ENCODE peak calls at places on chromosome 4, in four cellular contexts. M, E, S and U are unnamed samples.

GRCh38 chr4:161010227-161010626 is 1153.6 kb downstream of the FSTL5 start:
- DNase-seq in E (no peak), M (no peak), S (no peak), U (no peak)

GRCh38 chr4:87093443-87094123 is 126.8 kb downstream of the KLHL8 start:
- DNase-seq in S (no peak), M (no peak), E (peak; percentile 56), U (no peak)

GRCh38 chr4:177016541-177017141 is 223.9 kb upstream of the VEGFC start:
- DNase-seq in M (no peak), E (no peak), S (no peak), U (no peak)

GRCh38 chr4:165204462-165204830 is 2.9 kb upstream of the KLHL2 start:
- DNase-seq in E (no peak), S (no peak), M (no peak), U (no peak)

GRCh38 chr4:142404191-142404611 is 441.9 kb downstream of the INPP4B start:
- DNase-seq in E (peak; percentile 54), S (no peak), M (peak; percentile 13), U (peak; percentile 33)

GRCh38 chr4:6263541-6264540 is 5.8 kb upstream of the WFS1 start:
- DNase-seq in E (peak; percentile 43), S (no peak), M (peak; percentile 51), U (no peak)

GRCh38 chr4:40687676-40688389 is 58.2 kb upstream of the RBM47 start:
- DNase-seq in M (no peak), S (no peak), E (no peak), U (no peak)

GRCh38 chr4:56102581-56102980 is 153.8 kb downstream of the CEP135 start:
- DNase-seq in S (no peak), M (no peak), E (no peak), U (no peak)

GRCh38 chr4:48905363-48906015 is 1.1 kb downstream of the OCIAD2 start:
- DNase-seq in E (peak; percentile 56), M (no peak), S (no peak), U (no peak)

GRCh38 chr4:132818091-132818490 is 331.0 kb upstream of the PCDH10 start:
- DNase-seq in E (peak; percentile 10), S (no peak), M (no peak), U (no peak)

GRCh38 chr4:52586069-52586468 is 73.0 kb downstream of the USP46 start:
- DNase-seq in M (no peak), S (no peak), E (no peak), U (no peak)

GRCh38 chr4:175946472-175947116 is 119.0 kb upstream of the WDR17 start:
- DNase-seq in S (no peak), E (no peak), M (no peak), U (no peak)

GRCh38 chr4:140533951-140534480 is 10.0 kb downstream of the ELMOD2 start:
- DNase-seq in M (no peak), E (no peak), S (no peak), U (no peak)

GRCh38 chr4:7313361-7313811 is 121.0 kb downstream of the SORCS2 start:
- DNase-seq in E (no peak), S (no peak), M (no peak), U (peak; percentile 6)

GRCh38 chr4:126028871-126029270 is 714.1 kb downstream of the FAT4 start:
- DNase-seq in M (no peak), S (no peak), E (no peak), U (no peak)

GRCh38 chr4:1604181-1604705 is 79.9 kb downstream of the FAM53A start:
- DNase-seq in S (no peak), E (no peak), M (peak; percentile 4), U (peak; percentile 10)

GRCh38 chr4:110840221-110840654 is 217.4 kb upstream of the PITX2 start:
- DNase-seq in M (no peak), E (no peak), S (no peak), U (no peak)

GRCh38 chr4:75643651-75644050 is 13.3 kb upstream of the CDKL2 start:
- DNase-seq in M (no peak), E (no peak), S (no peak), U (no peak)

GRCh38 chr4:8239661-8240060 is 29.9 kb upstream of the HTRA3 start:
- DNase-seq in M (no peak), E (no peak), S (no peak), U (peak; percentile 33)

GRCh38 chr4:131509521-131509920 is 1639.6 kb upstream of the PCDH10 start:
- DNase-seq in M (no peak), S (no peak), E (no peak), U (no peak)

GRCh38 chr4:76589402-76589801 is 154.4 kb downstream of the SHROOM3 start:
- DNase-seq in M (no peak), S (peak; percentile 45), E (peak; percentile 31), U (no peak)

GRCh38 chr4:162497564-162498167 is 333.9 kb upstream of the FSTL5 start:
- DNase-seq in M (no peak), E (peak; percentile 26), S (no peak), U (no peak)

GRCh38 chr4:84582988-84583870 is at the start of gene CDS1:
- DNase-seq in S (peak; percentile 83), M (peak; percentile 31), E (no peak), U (peak; percentile 43)

GRCh38 chr4:3817561-3817960 is 51.4 kb downstream of the ADRA2C start:
- DNase-seq in S (no peak), E (no peak), M (no peak), U (no peak)

GRCh38 chr4:52864816-52865215 is 2.7 kb downstream of the RASL11B start:
- DNase-seq in S (no peak), M (no peak), E (no peak), U (no peak)

GRCh38 chr4:123599920-123600394 is 203.4 kb downstream of the SPRY1 start:
- DNase-seq in M (peak; percentile 69), S (peak; percentile 48), E (no peak), U (peak; percentile 63)

GRCh38 chr4:177356921-177357320 is 47.2 kb downstream of the NEIL3 start:
- DNase-seq in M (no peak), S (no peak), E (no peak), U (no peak)

GRCh38 chr4:41172772-41173171 is 41.6 kb downstream of the APBB2 start:
- DNase-seq in S (no peak), M (no peak), E (no peak), U (no peak)

GRCh38 chr4:85607624-85608023 is 132.7 kb downstream of the ARHGAP24 start:
- DNase-seq in S (no peak), M (no peak), E (no peak), U (no peak)

GRCh38 chr4:60344908-60345307 is 855.2 kb upstream of the ADGRL3 start:
- DNase-seq in S (no peak), M (no peak), E (no peak), U (no peak)

GRCh38 chr4:5824635-5825034 is 68.3 kb downstream of the CRMP1 start:
- DNase-seq in M (no peak), S (no peak), E (peak; percentile 45), U (no peak)

GRCh38 chr4:174865418-174865985 is 36.5 kb upstream of the GLRA3 start:
- DNase-seq in E (no peak), M (no peak), S (no peak), U (no peak)

GRCh38 chr4:122798101-122798500 is 28.5 kb upstream of the FGF2 start:
- DNase-seq in E (peak; percentile 73), S (no peak), M (peak; percentile 23), U (peak; percentile 23)

GRCh38 chr4:72031868-72032619 is at the start of gene NPFFR2:
- DNase-seq in E (no peak), S (peak; percentile 29), M (peak; percentile 19), U (peak; percentile 12)

GRCh38 chr4:40134206-40134917 is 62.5 kb upstream of the RHOH start:
- DNase-seq in M (no peak), S (no peak), E (peak; percentile 2), U (no peak)

GRCh38 chr4:55543858-55544257 is 2.9 kb downstream of the CLOCK start:
- DNase-seq in S (no peak), M (no peak), E (no peak), U (no peak)

GRCh38 chr4:185398618-185399017 is 2.0 kb downstream of the ANKRD37 start:
- DNase-seq in M (no peak), S (no peak), E (no peak), U (no peak)
- H3K4me3 ChIP-seq in M (no peak overlapping the region), S (no peak overlapping the region), E (no peak overlapping the region), U (peak overlapping the region; percentile 84)

DNA sequence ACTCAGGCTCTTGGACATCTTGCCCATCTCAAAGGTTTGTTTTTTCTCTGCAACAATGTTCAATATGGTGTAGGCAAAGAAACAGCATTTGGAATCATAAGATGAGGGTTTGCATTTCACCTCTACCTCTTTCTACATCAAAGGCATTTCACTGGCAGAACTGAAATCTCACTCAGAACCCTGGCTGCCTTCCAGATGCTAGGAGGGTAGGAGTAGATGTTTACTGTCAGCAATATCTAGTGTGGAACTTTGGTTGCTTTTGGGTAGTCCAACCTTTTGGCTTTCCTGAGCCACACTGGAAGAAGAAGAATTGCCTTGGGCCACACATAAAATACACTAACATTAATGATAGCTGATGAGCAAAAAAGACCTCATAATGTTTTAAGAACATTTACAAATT is 297.0 kb upstream of the KLF3 start:
- DNase-seq in S (no peak), M (no peak), E (no peak), U (no peak)
- H3K27ac ChIP-seq in S (no peak overlapping the region), M (no peak overlapping the region), E (no peak overlapping the region), U (no peak overlapping the region)

GRCh38 chr4:183960021-183960420 is 54.9 kb downstream of the STOX2 start:
- DNase-seq in S (no peak), M (peak; percentile 21), E (peak; percentile 39), U (peak; percentile 43)
- H3K4me3 ChIP-seq in S (no peak overlapping the region), M (peak overlapping the region; percentile 37), E (no peak overlapping the region), U (peak overlapping the region; percentile 54)

DNA sequence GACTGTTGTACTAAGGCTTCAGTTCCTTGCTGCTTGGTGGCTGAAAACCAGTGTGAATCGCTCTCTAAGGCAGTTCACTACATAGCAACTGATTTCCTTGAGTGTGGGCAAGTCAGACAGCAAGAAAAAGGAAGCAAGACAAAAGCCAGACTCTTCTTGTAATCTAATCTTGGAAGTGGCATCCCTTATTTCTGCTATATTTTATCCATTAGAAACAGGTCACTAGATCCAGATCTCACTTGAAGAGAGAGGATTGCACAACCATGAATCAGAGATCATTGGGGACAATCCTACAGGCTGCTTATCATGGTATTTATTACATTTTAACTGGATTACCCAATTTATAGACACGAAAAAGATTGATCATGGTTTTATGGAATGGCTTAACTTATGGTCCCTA is 684.5 kb downstream of the GRID2 start:
- DNase-seq in M (no peak), E (no peak), S (no peak), U (no peak)
- H3K27ac ChIP-seq in M (no peak overlapping the region), E (no peak overlapping the region), S (no peak overlapping the region), U (no peak overlapping the region)

GRCh38 chr4:119031218-119031617 is 104.4 kb upstream of the MYOZ2 start:
- DNase-seq in S (no peak), M (no peak), E (no peak), U (no peak)

GRCh38 chr4:119028296-119028695 is 107.3 kb upstream of the MYOZ2 start:
- DNase-seq in E (no peak), M (no peak), S (no peak), U (no peak)

GRCh38 chr4:119027815-119028214 is 107.8 kb upstream of the MYOZ2 start:
- DNase-seq in M (no peak), S (no peak), E (no peak), U (no peak)

GRCh38 chr4:119030536-119030890 is 105.1 kb upstream of the MYOZ2 start:
- DNase-seq in M (no peak), S (no peak), E (no peak), U (no peak)

GRCh38 chr4:119029847-119030535 is 105.6 kb upstream of the MYOZ2 start:
- DNase-seq in E (no peak), S (no peak), M (no peak), U (no peak)
- H3K4me3 ChIP-seq in E (no peak overlapping the region), S (no peak overlapping the region), M (no peak overlapping the region), U (peak overlapping the region; percentile 77)

GRCh38 chr4:98977557-98977956 is 18.0 kb upstream of the METAP1 start:
- DNase-seq in M (no peak), S (no peak), E (no peak), U (no peak)
- H3K27ac ChIP-seq in M (no peak overlapping the region), S (no peak overlapping the region), E (no peak overlapping the region), U (no peak overlapping the region)